ENCODE peak calls at places on chromosomes 6 and 20, in six cellular contexts. W is heart left ventricle, I is H54, L is uterus, R is A549, H is stomach. K is an unnamed sample.

GRCh38 chr6:90868656-90869055 is 281.8 kb upstream of the MAP3K7 start:
- DNase-seq in W (no peak), L (no peak), H (no peak), R (no peak), I (no peak), K (no peak)

GRCh38 chr6:40810176-40810575 is 223.0 kb upstream of the LRFN2 start:
- DNase-seq in H (no peak), W (no peak), L (no peak), R (no peak), I (peak), K (no peak)

GRCh38 chr20:35451295-35451694 is 4.1 kb upstream of the CEP250 start:
- DNase-seq in W (no peak), I (no peak), L (no peak), H (no peak), R (no peak), K (no peak)

GRCh38 chr20:53040678-53041674 is 68.8 kb downstream of the TSHZ2 start:
- DNase-seq in I (no peak), W (peak), R (no peak), H (no peak), L (peak), K (peak)

GRCh38 chr6:145199961-145200360 is 535.4 kb downstream of the EPM2A start:
- DNase-seq in W (no peak), L (no peak), H (no peak), I (no peak), R (no peak), K (no peak)

GRCh38 chr6:45500924-45501816 is 123.4 kb upstream of the SUPT3H start:
- DNase-seq in L (no peak), R (peak), W (no peak), I (no peak), H (no peak), K (peak)

GRCh38 chr6:149129401-149130077 is 188.0 kb upstream of the TAB2 start:
- DNase-seq in W (no peak), L (no peak), H (no peak), R (no peak), I (no peak), K (peak)

GRCh38 chr20:48012401-48012974 is 227.2 kb upstream of the SULF2 start:
- DNase-seq in I (no peak), R (no peak), L (no peak), W (no peak), H (no peak), K (no peak)

GRCh38 chr6:125588268-125588667 is 161.2 kb upstream of the HEY2 start:
- DNase-seq in W (no peak), R (no peak), I (no peak), H (no peak), L (no peak), K (no peak)

GRCh38 chr20:17281478-17281877 is 54.6 kb downstream of the PCSK2 start:
- DNase-seq in R (no peak), H (no peak), L (no peak), I (no peak), W (no peak), K (peak)

GRCh38 chr6:125953502-125953875 is 3.1 kb upstream of the HINT3 start:
- DNase-seq in L (no peak), H (peak), I (no peak), R (no peak), W (no peak), K (no peak)

GRCh38 chr6:159094444-159095252 is 49.9 kb upstream of the TAGAP start:
- DNase-seq in L (no peak), I (no peak), H (no peak), R (no peak), W (no peak), K (no peak)

GRCh38 chr6:4253604-4254211 is 118.3 kb upstream of the ECI2 start:
- DNase-seq in W (peak), R (peak), I (peak), H (peak), L (peak), K (peak)

GRCh38 chr20:25695532-25696383 is 895 bp downstream of the ZNF337 start:
- DNase-seq in I (no peak), R (no peak), L (peak), W (no peak), H (no peak), K (peak)

GRCh38 chr6:114862809-114863208 is 520.0 kb upstream of the HS3ST5 start:
- DNase-seq in R (no peak), I (no peak), L (no peak), H (no peak), W (no peak), K (no peak)

GRCh38 chr6:20487669-20488375 is 46.4 kb upstream of the CDKAL1 start:
- DNase-seq in I (no peak), W (no peak), R (no peak), H (no peak), L (no peak), K (no peak)

GRCh38 chr6:37696841-37697735 is 595 bp downstream of the MDGA1 start:
- DNase-seq in L (no peak), H (peak), R (peak), W (no peak), I (peak), K (peak)

GRCh38 chr20:38489181-38489580 is 16.5 kb downstream of the RALGAPB start:
- DNase-seq in L (no peak), I (no peak), R (no peak), W (no peak), H (no peak), K (no peak)

GRCh38 chr6:157198425-157199279 is 124.7 kb downstream of the TMEM242 start:
- DNase-seq in R (no peak), W (peak), H (peak), L (no peak), I (no peak), K (peak)

GRCh38 chr6:10409766-10410209 is 5.1 kb downstream of the TFAP2A start:
- DNase-seq in H (no peak), R (no peak), L (no peak), I (no peak), W (no peak), K (no peak)

GRCh38 chr6:78995946-78996345 is 82.1 kb downstream of the PHIP start:
- DNase-seq in I (no peak), L (no peak), W (no peak), H (no peak), R (no peak), K (no peak)

GRCh38 chr20:62908971-62909791 is 17.1 kb downstream of the DIDO1 start:
- DNase-seq in I (no peak), L (no peak), R (no peak), H (no peak), W (no peak), K (no peak)

GRCh38 chr6:43989556-43990248 is 137.6 kb downstream of the MRPL14 start:
- DNase-seq in R (no peak), L (no peak), H (no peak), I (no peak), W (no peak), K (no peak)

GRCh38 chr6:5053038-5053437 is 32.1 kb upstream of the PPP1R3G start:
- DNase-seq in H (no peak), R (no peak), I (no peak), L (no peak), W (no peak), K (no peak)

GRCh38 chr6:81708306-81708705 is 44.2 kb downstream of the TENT5A start:
- DNase-seq in I (no peak), W (no peak), L (no peak), H (no peak), R (no peak), K (no peak)

GRCh38 chr20:63706852-63707557 is 771 bp downstream of the ARFRP1 start:
- DNase-seq in I (peak), L (peak), R (no peak), W (peak), H (no peak), K (peak)

GRCh38 chr6:83086751-83087150 is 19.3 kb downstream of the DOP1A start:
- DNase-seq in L (no peak), H (no peak), W (no peak), I (no peak), R (no peak), K (no peak)
- TF ChIP-seq POLR2A in L (no peak), H (no peak), W (no peak), I (no peak), R (no peak), K (no peak)

GRCh38 chr6:135493218-135493961 is 4.2 kb downstream of the AHI1 start:
- DNase-seq in R (no peak), I (no peak), W (no peak), H (no peak), L (no peak), K (no peak)

GRCh38 chr6:135496805-135497411 is 632 bp downstream of the AHI1 start:
- DNase-seq in R (no peak), L (no peak), I (no peak), W (no peak), H (no peak), K (no peak)

GRCh38 chr6:135499441-135500340 is 2.2 kb upstream of the AHI1 start:
- DNase-seq in H (no peak), I (no peak), L (no peak), W (no peak), R (no peak), K (no peak)

GRCh38 chr6:135497412-135498177 is at the start of gene AHI1:
- DNase-seq in R (peak), L (peak), W (peak), H (peak), I (peak), K (peak)

DNA sequence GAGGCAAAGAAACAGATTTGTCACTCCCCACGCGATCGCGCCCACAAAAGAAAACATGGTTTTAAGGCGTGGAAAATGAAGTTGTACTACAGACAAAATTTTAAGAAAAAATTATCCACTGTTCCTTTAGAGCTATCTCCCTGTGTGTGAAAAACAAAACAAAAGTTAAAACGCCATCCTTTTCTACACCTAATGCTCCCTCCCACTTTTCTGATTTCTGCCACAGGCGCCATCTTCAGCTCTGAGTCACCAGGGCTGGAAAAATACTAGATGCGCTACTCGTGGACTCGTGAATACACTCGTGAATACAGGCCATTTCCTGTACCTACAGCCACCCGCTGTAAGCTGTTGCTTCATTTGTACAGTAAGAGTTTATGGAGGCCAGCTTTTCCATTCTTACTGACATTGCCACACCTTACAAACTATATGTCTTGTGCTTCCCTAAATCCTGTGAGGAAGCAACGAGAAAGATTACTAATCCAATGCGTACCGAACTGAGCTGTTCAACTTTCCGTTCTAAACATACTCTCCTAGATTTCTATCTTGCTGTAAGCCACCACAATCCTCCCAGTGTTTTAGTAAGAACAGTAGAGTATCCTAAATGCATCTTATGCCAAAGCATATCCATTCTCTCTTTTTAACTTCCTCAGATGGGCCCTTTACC is 770 bp upstream of the AHI1 start:
- DNase-seq in H (peak), R (peak), I (peak), W (peak), L (peak), K (peak)
- TF ChIP-seq POLR2A in H (no peak), R (peak), I (peak), W (no peak), L (peak), K (peak)

DNA sequence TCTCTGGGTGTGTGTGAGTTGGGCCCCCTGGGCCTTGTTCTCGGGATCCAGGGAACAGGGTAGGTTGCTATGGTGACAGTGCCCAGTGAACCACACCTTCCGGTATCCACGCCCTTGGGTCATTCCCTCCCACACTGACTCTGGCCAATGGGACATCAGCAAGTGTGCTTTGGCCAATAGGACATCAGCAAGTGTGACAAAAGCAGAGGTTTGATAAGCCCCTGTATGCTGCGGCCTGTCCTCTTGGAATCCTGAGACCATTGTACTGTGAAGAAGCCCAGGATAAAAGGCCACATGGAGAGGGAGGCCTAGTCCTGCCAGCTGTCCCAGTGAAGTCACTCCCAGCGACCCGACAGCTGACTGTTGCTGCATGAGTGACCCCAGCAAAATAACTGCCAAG is 87.5 kb downstream of the CDH22 start:
- DNase-seq in R (no peak), H (no peak), W (no peak), L (no peak), I (no peak), K (no peak)
- TF ChIP-seq POLR2A in R (no peak), H (no peak), W (no peak), L (no peak), I (no peak), K (no peak)

GRCh38 chr6:27814665-27815424 is 97.4 kb downstream of the OR2B2 start:
- DNase-seq in W (peak), H (peak), L (peak), I (no peak), R (no peak), K (peak)
- TF ChIP-seq POLR2A in W (no peak), H (no peak), L (peak), I (no peak), R (peak), K (peak)

GRCh38 chr20:37347891-37348642 is 2.1 kb downstream of the SRC start:
- DNase-seq in L (peak), W (no peak), I (no peak), H (no peak), R (no peak), K (no peak)
- TF ChIP-seq POLR2A in L (no peak), W (no peak), I (no peak), H (no peak), R (no peak), K (no peak)

GRCh38 chr6:131776986-131777385 is 30.8 kb upstream of the ENPP1 start:
- DNase-seq in I (no peak), L (no peak), W (no peak), R (no peak), H (no peak), K (no peak)

GRCh38 chr6:131769385-131770141 is 38.3 kb upstream of the ENPP1 start:
- DNase-seq in R (no peak), L (no peak), H (no peak), W (no peak), I (no peak), K (no peak)

GRCh38 chr6:131770776-131771175 is 37.0 kb upstream of the ENPP1 start:
- DNase-seq in L (no peak), I (no peak), W (no peak), R (no peak), H (no peak), K (no peak)

GRCh38 chr6:131778134-131778533 is 29.7 kb upstream of the ENPP1 start:
- DNase-seq in L (no peak), I (no peak), R (no peak), H (no peak), W (no peak), K (no peak)

DNA sequence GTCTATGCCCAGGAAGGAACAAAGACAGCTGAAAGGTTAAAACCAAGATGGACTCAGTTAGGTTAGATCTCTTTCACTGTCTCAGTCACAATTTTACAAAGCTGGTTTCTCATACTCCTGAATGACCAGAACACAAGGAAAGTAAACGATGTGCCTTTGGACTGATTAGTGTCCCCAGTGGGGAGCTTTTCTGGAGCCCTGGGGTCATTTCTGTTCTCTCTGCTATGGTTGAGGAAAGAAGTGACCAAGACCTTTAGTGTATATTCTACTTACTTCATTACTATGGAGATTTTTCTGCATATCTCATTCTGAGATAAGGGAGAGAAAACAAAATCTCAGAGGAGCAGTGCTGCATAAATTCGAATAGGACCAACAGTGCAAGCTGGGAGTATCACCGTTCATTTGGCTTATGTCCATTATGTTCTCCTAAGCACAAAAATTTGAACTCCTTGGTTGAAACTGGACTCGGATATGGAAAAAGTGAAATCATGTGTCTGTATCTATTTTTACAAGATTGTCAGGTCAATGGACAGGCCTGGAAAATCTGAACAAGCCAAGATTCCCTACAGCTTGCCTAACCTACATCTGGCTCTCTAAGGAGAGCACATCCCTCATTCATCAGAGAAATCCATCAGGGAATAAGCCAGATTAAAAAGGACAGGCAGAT is 34.4 kb upstream of the ENPP1 start:
- DNase-seq in I (no peak), R (no peak), H (no peak), L (no peak), W (no peak), K (no peak)
- TF ChIP-seq POLR2A in I (no peak), R (no peak), H (no peak), L (no peak), W (no peak), K (no peak)

GRCh38 chr20:45835230-45836224 is 1.9 kb downstream of the SNX21 start:
- DNase-seq in I (peak), L (no peak), W (no peak), R (no peak), H (no peak), K (peak)

GRCh38 chr20:45833030-45833882 is at the start of gene SNX21:
- DNase-seq in H (peak), R (peak), L (peak), W (peak), I (peak), K (peak)

GRCh38 chr20:45832619-45833018 is 980 bp upstream of the SNX21 start:
- DNase-seq in H (no peak), I (no peak), W (no peak), R (no peak), L (no peak), K (no peak)

GRCh38 chr20:45834797-45835161 is 1.2 kb downstream of the SNX21 start:
- DNase-seq in L (no peak), I (no peak), R (no peak), W (no peak), H (no peak), K (no peak)

DNA sequence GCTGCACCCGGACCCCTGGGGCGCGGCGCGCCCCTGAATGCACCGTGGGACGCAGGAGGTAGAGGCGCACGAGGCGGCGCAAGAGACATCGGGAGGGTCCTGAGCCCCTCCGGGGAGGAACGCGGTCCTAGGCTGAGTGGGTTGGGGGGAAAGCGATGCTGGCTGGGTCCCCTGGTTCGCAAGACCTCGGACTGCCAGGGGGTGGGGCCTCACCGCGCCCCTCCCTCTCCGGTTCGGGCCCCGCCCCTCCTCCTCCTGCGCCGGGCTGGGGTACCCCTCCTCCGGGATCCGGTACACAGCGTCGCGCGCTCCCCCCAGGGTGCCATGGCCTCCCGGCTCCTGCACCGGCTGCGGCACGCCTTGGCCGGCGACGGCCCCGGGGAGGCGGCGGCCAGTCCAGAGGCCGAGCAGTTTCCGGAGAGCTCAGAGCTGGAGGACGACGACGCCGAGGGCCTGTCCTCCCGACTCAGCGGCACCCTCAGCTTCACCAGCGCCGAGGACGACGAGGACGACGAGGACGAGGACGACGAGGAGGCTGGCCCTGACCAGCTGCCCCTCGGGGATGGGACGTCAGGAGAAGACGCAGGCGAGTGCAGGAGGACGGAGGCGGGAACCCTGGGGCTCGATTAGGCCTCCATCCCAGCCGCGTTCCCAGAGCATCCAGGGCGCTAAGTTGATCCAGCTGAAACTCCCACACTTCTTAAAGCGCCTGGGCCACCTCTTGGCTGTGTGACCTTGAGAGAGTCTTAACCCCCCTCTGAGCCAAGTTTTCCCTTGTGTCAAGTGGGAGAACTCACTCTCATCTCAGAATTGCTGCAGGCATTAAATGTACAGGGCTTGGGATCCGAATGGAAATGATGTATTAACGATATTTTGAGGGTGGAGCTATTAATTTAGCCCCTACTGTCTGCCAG is 541 bp downstream of the SNX21 start:
- DNase-seq in H (peak), I (peak), L (peak), W (peak), R (peak), K (peak)
- TF ChIP-seq POLR2A in H (no peak), I (peak), L (peak), W (no peak), R (peak), K (no peak)